ENCODE peak calls at places on chromosomes 3 and 15, in four cellular contexts. One of them, this sample, is unnamed.

GRCh38 chr3:157606392-157607197 is 103.4 kb upstream of the VEPH1 start:
- DNase-seq in IMR-90: peak
- DNase-seq in GM12878: no peak
- DNase-seq in K562: peak
- DNase-seq in this sample: peak

GRCh38 chr3:182626484-182627467 is 166.5 kb upstream of the ATP11B start:
- DNase-seq in IMR-90: no peak
- DNase-seq in GM12878: no peak
- DNase-seq in K562: no peak
- DNase-seq in this sample: no peak

GRCh38 chr15:52288051-52288942 is 7.3 kb downstream of the MYO5C start:
- DNase-seq in IMR-90: peak
- DNase-seq in GM12878: no peak
- DNase-seq in K562: no peak
- DNase-seq in this sample: peak

GRCh38 chr3:17979248-17979647 is 236.8 kb upstream of the TBC1D5 start:
- DNase-seq in IMR-90: no peak
- DNase-seq in GM12878: no peak
- DNase-seq in K562: no peak
- DNase-seq in this sample: no peak

GRCh38 chr15:74302821-74303359 is 64.6 kb downstream of the CYP11A1 start:
- DNase-seq in IMR-90: no peak
- DNase-seq in GM12878: no peak
- DNase-seq in K562: peak
- DNase-seq in this sample: peak

GRCh38 chr3:188185717-188186236 is 31.8 kb downstream of the LPP start:
- DNase-seq in IMR-90: no peak
- DNase-seq in GM12878: no peak
- DNase-seq in K562: no peak
- DNase-seq in this sample: no peak

GRCh38 chr15:75192307-75192706 is 9.4 kb upstream of the C15orf39 start:
- DNase-seq in IMR-90: no peak
- DNase-seq in GM12878: no peak
- DNase-seq in K562: no peak
- DNase-seq in this sample: no peak

GRCh38 chr3:196992461-196993065 is 23.9 kb upstream of the PIGZ start:
- DNase-seq in IMR-90: no peak
- DNase-seq in GM12878: no peak
- DNase-seq in K562: no peak
- DNase-seq in this sample: no peak

GRCh38 chr3:32334675-32335074 is 57.0 kb upstream of the CMTM7 start:
- DNase-seq in IMR-90: no peak
- DNase-seq in GM12878: no peak
- DNase-seq in K562: peak
- DNase-seq in this sample: no peak

GRCh38 chr3:100537646-100538338 is 45.4 kb downstream of the TMEM45A start:
- DNase-seq in IMR-90: no peak
- DNase-seq in GM12878: no peak
- DNase-seq in K562: no peak
- DNase-seq in this sample: no peak

GRCh38 chr15:80925597-80926059 is 64.0 kb downstream of the MESD start:
- DNase-seq in IMR-90: no peak
- DNase-seq in GM12878: no peak
- DNase-seq in K562: no peak
- DNase-seq in this sample: no peak

GRCh38 chr15:64089553-64090280 is 3.9 kb downstream of the CIAO2A start:
- DNase-seq in IMR-90: no peak
- DNase-seq in GM12878: peak
- DNase-seq in K562: no peak
- DNase-seq in this sample: no peak

GRCh38 chr15:68666120-68666811 is 87.5 kb downstream of the CORO2B start:
- DNase-seq in IMR-90: no peak
- DNase-seq in GM12878: no peak
- DNase-seq in K562: no peak
- DNase-seq in this sample: peak

GRCh38 chr3:101720851-101721649 is 3.4 kb upstream of the CEP97 start:
- DNase-seq in IMR-90: peak
- DNase-seq in GM12878: no peak
- DNase-seq in K562: no peak
- DNase-seq in this sample: no peak

GRCh38 chr3:111324142-111324541 is 217.9 kb upstream of the CD96 start:
- DNase-seq in IMR-90: no peak
- DNase-seq in GM12878: no peak
- DNase-seq in K562: no peak
- DNase-seq in this sample: no peak

GRCh38 chr15:101669744-101670143 is 17.6 kb upstream of the TM2D3 start:
- DNase-seq in IMR-90: no peak
- DNase-seq in GM12878: no peak
- DNase-seq in K562: no peak
- DNase-seq in this sample: no peak

GRCh38 chr3:42520906-42521305 is 18.5 kb downstream of the VIPR1 start:
- DNase-seq in IMR-90: no peak
- DNase-seq in GM12878: no peak
- DNase-seq in K562: no peak
- DNase-seq in this sample: no peak

GRCh38 chr15:40937762-40938529 is 8.8 kb downstream of the DLL4 start:
- DNase-seq in IMR-90: no peak
- DNase-seq in GM12878: no peak
- DNase-seq in K562: no peak
- DNase-seq in this sample: no peak
- H2AFZ ChIP-seq in IMR-90: peak
- H2AFZ ChIP-seq in GM12878: no peak
- H2AFZ ChIP-seq in K562: no peak
- H2AFZ ChIP-seq in this sample: no peak

GRCh38 chr15:78204351-78205309 is 29.7 kb downstream of the ACSBG1 start:
- DNase-seq in IMR-90: no peak
- DNase-seq in GM12878: no peak
- DNase-seq in K562: no peak
- DNase-seq in this sample: no peak
- TF ChIP-seq FOS in IMR-90: no peak
- TF ChIP-seq FOS in GM12878: no peak
- TF ChIP-seq FOS in K562: no peak
- TF ChIP-seq FOS in this sample: no peak

DNA sequence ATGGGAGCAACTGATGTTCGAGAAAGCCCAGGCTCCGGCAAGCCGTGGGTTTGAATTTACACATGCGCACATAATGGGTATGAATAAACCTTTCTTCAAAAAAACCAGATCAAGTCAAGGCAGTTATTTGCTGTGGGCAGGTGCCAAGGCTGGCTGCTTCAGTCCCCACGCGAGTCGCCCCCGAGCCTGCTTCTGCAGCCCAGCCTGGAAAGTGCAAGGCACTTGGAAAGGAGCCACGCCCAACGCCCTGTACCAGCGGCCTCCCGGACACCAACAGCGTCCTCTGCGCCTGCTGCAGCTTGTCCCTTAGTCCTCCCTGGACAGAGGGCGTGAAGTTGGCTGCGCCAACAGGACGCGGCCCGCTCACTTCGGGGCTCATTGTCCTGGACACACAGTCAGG is 68.9 kb downstream of the KLF15 start:
- DNase-seq in IMR-90: no peak
- DNase-seq in GM12878: no peak
- DNase-seq in K562: no peak
- DNase-seq in this sample: no peak
- H3K4me3 ChIP-seq in IMR-90: no peak
- H3K4me3 ChIP-seq in GM12878: no peak
- H3K4me3 ChIP-seq in K562: no peak
- H3K4me3 ChIP-seq in this sample: no peak

DNA sequence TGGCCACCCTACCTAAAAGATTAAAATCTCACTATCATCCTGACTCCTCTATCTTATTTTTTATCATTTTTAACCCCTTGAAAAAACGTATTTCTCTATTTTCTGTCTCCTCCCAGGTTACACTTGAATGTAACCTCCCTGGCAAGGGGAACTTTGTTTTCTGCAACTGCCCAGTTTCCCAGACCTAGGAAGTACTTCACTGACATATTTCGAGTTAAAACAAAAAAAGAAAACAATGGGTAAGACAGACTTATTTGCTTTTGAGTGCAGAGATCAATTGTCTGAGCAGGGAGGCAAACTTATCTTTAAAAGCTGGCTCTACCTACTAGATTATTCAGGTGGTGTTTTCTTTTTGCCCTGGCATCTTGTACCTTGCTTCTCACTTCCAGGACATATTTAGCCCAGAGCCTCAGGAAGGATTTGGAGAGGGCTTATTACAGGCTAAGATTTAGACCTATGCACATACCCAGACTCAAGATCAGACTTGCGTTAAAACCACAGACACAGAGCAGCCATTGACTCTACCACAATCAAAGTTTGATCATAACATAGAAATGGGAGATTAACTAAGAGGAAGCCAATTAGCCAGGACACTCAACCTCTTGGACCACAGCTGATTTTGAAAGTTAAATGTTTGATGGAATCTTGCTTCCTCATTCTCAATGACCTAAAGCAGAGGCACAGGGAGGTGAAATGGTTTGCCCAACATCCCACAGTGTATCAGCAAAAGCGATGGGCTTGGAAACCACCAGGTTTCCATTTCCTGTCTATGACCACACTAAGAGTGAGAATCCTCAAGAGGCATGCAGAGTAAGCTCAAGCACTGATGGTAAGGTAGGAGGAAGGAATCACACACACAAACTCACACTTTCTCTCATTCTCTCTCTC is 169.5 kb upstream of the THBS1 start:
- DNase-seq in IMR-90: no peak
- DNase-seq in GM12878: peak
- DNase-seq in K562: no peak
- DNase-seq in this sample: no peak
- H2AFZ ChIP-seq in IMR-90: no peak
- H2AFZ ChIP-seq in GM12878: no peak
- H2AFZ ChIP-seq in K562: no peak
- H2AFZ ChIP-seq in this sample: no peak

DNA sequence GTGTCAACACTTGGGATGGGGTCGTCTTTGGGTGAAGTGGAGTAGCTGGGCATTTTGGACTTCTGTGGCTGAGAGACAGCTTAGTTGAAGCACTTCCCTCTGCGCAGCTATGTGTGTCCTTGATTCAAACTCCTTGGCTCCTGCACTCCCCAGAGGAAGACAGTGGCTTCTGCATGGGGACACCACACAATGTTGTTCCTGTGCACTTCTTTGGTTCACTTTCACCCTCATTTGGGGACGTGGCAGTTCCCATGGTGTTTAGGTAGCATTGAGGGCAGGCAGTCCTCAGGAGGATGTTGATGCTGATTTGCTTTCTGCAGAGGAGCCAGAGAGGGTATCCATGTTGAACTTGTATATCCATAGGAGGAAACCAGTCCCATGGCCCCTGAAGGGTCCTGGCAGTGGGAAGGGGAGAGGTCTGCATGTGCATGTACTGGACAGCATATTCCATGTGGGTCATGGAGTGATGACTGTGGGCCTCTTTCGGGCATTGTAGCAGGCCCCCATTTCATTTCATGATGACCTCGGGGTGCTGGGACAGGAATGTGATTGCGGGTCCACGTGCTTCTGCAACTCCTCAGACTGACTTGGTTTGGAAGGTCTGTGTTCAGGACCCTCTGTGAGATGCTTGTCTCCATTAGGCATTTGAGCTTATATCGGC is 135.4 kb downstream of the SNRPN start:
- DNase-seq in IMR-90: no peak
- DNase-seq in GM12878: no peak
- DNase-seq in K562: no peak
- DNase-seq in this sample: no peak
- TF ChIP-seq FOS in IMR-90: no peak
- TF ChIP-seq FOS in GM12878: no peak
- TF ChIP-seq FOS in K562: no peak
- TF ChIP-seq FOS in this sample: no peak

GRCh38 chr3:56915969-56916586 is 114.3 kb upstream of the ARHGEF3 start:
- DNase-seq in IMR-90: no peak
- DNase-seq in GM12878: peak
- DNase-seq in K562: no peak
- DNase-seq in this sample: no peak
- H3K4me3 ChIP-seq in IMR-90: no peak
- H3K4me3 ChIP-seq in GM12878: peak
- H3K4me3 ChIP-seq in K562: no peak
- H3K4me3 ChIP-seq in this sample: no peak

DNA sequence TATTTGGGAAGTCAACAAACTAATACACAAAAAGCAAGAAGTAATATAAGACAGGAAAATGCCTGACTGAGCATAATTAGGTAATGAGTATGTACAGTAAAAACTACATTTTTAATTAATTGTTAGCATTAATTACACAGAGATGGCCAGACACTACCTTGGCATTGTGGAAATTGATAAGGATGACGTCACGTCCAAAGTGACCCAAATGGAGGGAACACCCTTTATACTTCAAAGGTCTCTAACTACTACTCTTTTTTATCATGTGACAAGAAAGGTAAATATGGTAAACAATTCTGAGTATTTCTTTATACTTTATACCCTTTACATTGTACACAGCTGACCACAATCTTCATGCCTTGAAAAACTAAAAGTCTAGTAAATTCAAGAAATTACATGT is 22.4 kb upstream of the GUCA1C start:
- DNase-seq in IMR-90: no peak
- DNase-seq in GM12878: no peak
- DNase-seq in K562: no peak
- DNase-seq in this sample: no peak
- H2AFZ ChIP-seq in IMR-90: no peak
- H2AFZ ChIP-seq in GM12878: no peak
- H2AFZ ChIP-seq in K562: no peak
- H2AFZ ChIP-seq in this sample: no peak

This sample was measured in endothelial cell of umbilical vein.